ENCODE peak calls at places on chromosomes 7 and 10, in nine cellular contexts. O, L, E, I, K, X, J, Q and Y are unnamed samples.

GRCh38 chr7:6621195-6622128 is 6.1 kb downstream of the ZNF853 start:
- ATAC-seq in Q (no peak), L (no peak), K (no peak), E (no peak), O (no peak), I (no peak), X (no peak), J (no peak), Y (peak)

GRCh38 chr7:100632951-100633717 is 8.2 kb downstream of the TFR2 start:
- ATAC-seq in E (peak), X (peak), I (peak), J (no peak), K (peak), Q (peak), O (peak), L (peak), Y (peak)

GRCh38 chr7:110804501-110804900 is 286.4 kb upstream of the LRRN3 start:
- ATAC-seq in O (no peak), K (no peak), E (no peak), L (no peak), I (no peak), J (no peak), Q (no peak), X (no peak), Y (no peak)

GRCh38 chr7:158763454-158764033 is 58.9 kb upstream of the NCAPG2 start:
- ATAC-seq in Q (no peak), E (no peak), L (no peak), O (peak), K (no peak), I (no peak), J (no peak), X (no peak), Y (no peak)

GRCh38 chr10:1068362-1069361 is 12.5 kb downstream of the WDR37 start:
- ATAC-seq in J (no peak), L (no peak), X (peak), E (peak), K (no peak), I (no peak), O (no peak), Q (peak), Y (no peak)

GRCh38 chr7:64102656-64103400 is 57.6 kb downstream of the ZNF727 start:
- ATAC-seq in O (no peak), L (no peak), J (no peak), I (no peak), K (no peak), Q (no peak), E (no peak), X (no peak), Y (no peak)

GRCh38 chr7:6160191-6160623 is 112.2 kb downstream of the CYTH3 start:
- ATAC-seq in Q (no peak), L (peak), E (no peak), X (peak), J (peak), O (peak), I (peak), K (no peak), Y (no peak)

GRCh38 chr7:135713836-135714470 is 14.0 kb downstream of the SLC13A4 start:
- ATAC-seq in L (no peak), O (no peak), X (no peak), E (no peak), I (no peak), K (no peak), J (no peak), Q (no peak), Y (no peak)

GRCh38 chr7:12013983-12014382 is 182.0 kb upstream of the THSD7A start:
- ATAC-seq in E (no peak), K (no peak), J (no peak), O (no peak), L (no peak), I (no peak), X (no peak), Q (no peak), Y (no peak)

GRCh38 chr10:31554556-31554955 is 235.5 kb downstream of the ZEB1 start:
- ATAC-seq in O (no peak), L (no peak), K (no peak), J (no peak), X (peak), E (no peak), Q (peak), I (no peak), Y (no peak)

GRCh38 chr10:86821600-86821999 is 65.2 kb downstream of the BMPR1A start:
- ATAC-seq in I (no peak), L (no peak), Q (no peak), J (no peak), K (no peak), O (peak), E (no peak), X (no peak), Y (no peak)

GRCh38 chr10:110268442-110268841 is 36.3 kb downstream of the SMNDC1 start:
- ATAC-seq in L (no peak), Q (no peak), I (no peak), O (peak), E (no peak), X (no peak), J (no peak), K (no peak), Y (no peak)

GRCh38 chr7:137900137-137900536 is 53.4 kb upstream of the DGKI start:
- ATAC-seq in O (peak), K (no peak), X (no peak), J (no peak), E (no peak), I (no peak), L (no peak), Q (no peak), Y (no peak)

GRCh38 chr10:128210215-128211063 is 84.2 kb upstream of the MKI67 start:
- ATAC-seq in L (peak), E (peak), Q (peak), J (peak), O (peak), K (peak), I (peak), X (peak), Y (peak)

GRCh38 chr7:20417260-20417659 is 86.6 kb downstream of the ITGB8 start:
- ATAC-seq in Q (no peak), L (peak), E (no peak), K (no peak), X (no peak), O (peak), I (peak), J (no peak), Y (no peak)

GRCh38 chr7:135886334-135887132 is 90.6 kb downstream of the MTPN start:
- ATAC-seq in L (no peak), J (no peak), I (no peak), Q (no peak), O (no peak), E (peak), K (no peak), X (no peak), Y (no peak)

GRCh38 chr10:91104185-91105041 is 116.0 kb upstream of the PCGF5 start:
- ATAC-seq in E (no peak), I (no peak), K (no peak), Q (no peak), J (no peak), O (peak), X (no peak), L (no peak), Y (peak)

GRCh38 chr10:131997366-131998049 is 15.8 kb upstream of the BNIP3 start:
- ATAC-seq in O (peak), J (peak), E (no peak), L (no peak), K (no peak), Q (no peak), I (peak), X (no peak), Y (no peak)

GRCh38 chr7:51255536-51256243 is 60.9 kb downstream of the COBL start:
- ATAC-seq in E (no peak), L (no peak), K (no peak), Q (no peak), X (no peak), O (peak), I (no peak), J (peak), Y (peak)

GRCh38 chr7:7783001-7783400 is 64.6 kb upstream of the RPA3 start:
- ATAC-seq in X (no peak), L (no peak), I (no peak), O (no peak), Q (no peak), K (no peak), E (peak), J (no peak), Y (no peak)

GRCh38 chr10:102410427-102411073 is 8.0 kb downstream of the PSD start:
- ATAC-seq in J (no peak), X (peak), L (peak), O (no peak), Q (no peak), I (no peak), K (peak), E (peak), Y (no peak)